ENCODE peak calls at places on chromosomes 16 and 17, in four cellular contexts. E, S, N and B are unnamed samples.

GRCh38 chr17:61502292-61502691 is 50.1 kb downstream of the TBX4 start:
- DNase-seq in S (no peak), E (no peak), N (no peak), B (no peak)

GRCh38 chr16:86414991-86415740 is 95.2 kb upstream of the FOXF1 start:
- DNase-seq in N (no peak), E (no peak), S (no peak), B (no peak)

GRCh38 chr17:65729207-65729606 is 167.8 kb upstream of the AXIN2 start:
- DNase-seq in E (no peak), N (no peak), S (no peak), B (no peak)

GRCh38 chr16:88035292-88035691 is 84.1 kb downstream of the BANP start:
- DNase-seq in N (no peak), S (no peak), E (no peak), B (no peak)

GRCh38 chr17:51385208-51385607 is 124.9 kb downstream of the UTP18 start:
- DNase-seq in N (no peak), S (no peak), E (no peak), B (no peak)

GRCh38 chr17:43940630-43941029 is 1.6 kb downstream of the PPY start:
- DNase-seq in N (peak; percentile 36), S (peak; percentile 37), E (no peak), B (no peak)

GRCh38 chr17:68135141-68135887 is 99.8 kb downstream of the KPNA2 start:
- DNase-seq in N (no peak), E (no peak), S (no peak), B (no peak)

GRCh38 chr16:17397499-17397891 is 73.3 kb downstream of the XYLT1 start:
- DNase-seq in E (peak; percentile 4), N (no peak), S (peak; percentile 8), B (no peak)

GRCh38 chr16:50680907-50681885 is at the start of gene SNX20:
- DNase-seq in N (peak; percentile 29), E (peak; percentile 61), S (no peak), B (peak; percentile 55)

GRCh38 chr16:65289022-65289421 is 167.2 kb upstream of the CDH11 start:
- DNase-seq in N (peak; percentile 43), S (no peak), E (no peak), B (no peak)

GRCh38 chr17:4599505-4600281 is 15.4 kb downstream of the SMTNL2 start:
- DNase-seq in S (peak; percentile 51), N (peak; percentile 50), E (no peak), B (no peak)

GRCh38 chr16:86317617-86318021 is 192.7 kb upstream of the FOXF1 start:
- DNase-seq in E (no peak), N (no peak), S (no peak), B (no peak)

GRCh38 chr16:87723224-87723619 is 42.6 kb downstream of the KLHDC4 start:
- DNase-seq in S (peak; percentile 79), N (peak; percentile 93), E (no peak), B (peak; percentile 38)

GRCh38 chr17:49576121-49576905 is 642 bp downstream of the NXPH3 start:
- DNase-seq in S (peak; percentile 84), N (peak; percentile 56), E (no peak), B (no peak)

GRCh38 chr17:81427446-81428120 is 32.3 kb downstream of the BAHCC1 start:
- DNase-seq in N (no peak), S (peak; percentile 77), E (no peak), B (no peak)

GRCh38 chr16:89945654-89946053 is 2.9 kb upstream of the DEF8 start:
- DNase-seq in S (no peak), N (no peak), E (no peak), B (no peak)

GRCh38 chr17:42900460-42901331 is at the start of gene G6PC1:
- DNase-seq in E (no peak), S (no peak), N (no peak), B (no peak)